ENCODE peak calls at places on chromosomes 6 and 20, in nine cellular contexts. W is astrocyte, G is heart right ventricle, C is heart left ventricle, J is IMR-90, B is left ventricle myocardium inferior, Y is hepatocyte, K is upper lobe of right lung, A is testis. R is an unnamed sample. For H3K4me1, the result is how much of the 10 kb centered on the place peaks cover.

GRCh38 chr6:26452631-26453030 is 5.1 kb upstream of the BTN2A1 start:
- DNase-seq in W (no peak), G (no peak), C (no peak), J (no peak), B (no peak), Y (no peak), K (no peak), A (no peak), R (no peak)

GRCh38 chr6:132919476-132919875 is 105.1 kb downstream of the RPS12 start:
- DNase-seq in W (peak), G (peak), C (peak), J (peak), B (peak), Y (peak), K (peak), A (peak), R (peak)

GRCh38 chr20:17898548-17898994 is 70.0 kb downstream of the SNX5 start:
- DNase-seq in W (peak), G (peak), C (peak), J (peak), B (peak), Y (peak), K (peak), A (peak), R (no peak)

GRCh38 chr20:40192083-40192482 is 497.0 kb downstream of the MAFB start:
- DNase-seq in W (no peak), G (no peak), C (no peak), J (no peak), B (no peak), Y (no peak), K (no peak), A (no peak), R (no peak)

GRCh38 chr20:14406495-14406894 is 69.1 kb upstream of the FLRT3 start:
- DNase-seq in W (peak), G (no peak), C (no peak), J (peak), B (no peak), Y (no peak), K (no peak), A (no peak), R (no peak)

GRCh38 chr6:35376282-35376681 is 33.9 kb downstream of the PPARD start:
- DNase-seq in W (no peak), G (no peak), C (no peak), J (no peak), B (no peak), Y (no peak), K (no peak), A (no peak), R (no peak)

GRCh38 chr20:6055161-6055783 is 1.4 kb upstream of the LRRN4 start:
- DNase-seq in W (no peak), G (no peak), C (no peak), J (no peak), B (no peak), Y (no peak), K (no peak), A (no peak), R (no peak)

GRCh38 chr6:158631678-158632537 is 12.6 kb downstream of the DYNLT1 start:
- DNase-seq in W (peak), G (peak), C (peak), J (peak), B (peak), Y (peak), K (peak), A (peak), R (peak)

GRCh38 chr6:27867051-27867940 is 44.9 kb downstream of the OR2B2 start:
- DNase-seq in W (peak), G (peak), C (peak), J (peak), B (peak), Y (peak), K (peak), A (peak), R (peak)

GRCh38 chr20:3613821-3614440 is 49.3 kb downstream of the GFRA4 start:
- DNase-seq in W (no peak), G (no peak), C (no peak), J (peak), B (no peak), Y (no peak), K (no peak), A (no peak), R (no peak)

GRCh38 chr6:79441222-79441621 is 96.0 kb downstream of the LCA5 start:
- DNase-seq in W (no peak), G (no peak), C (no peak), J (no peak), B (no peak), Y (no peak), K (no peak), A (no peak), R (no peak)

GRCh38 chr20:60034231-60035110 is 76.2 kb downstream of the CDH26 start:
- DNase-seq in W (no peak), G (peak), C (peak), J (no peak), B (peak), Y (no peak), K (no peak), A (no peak), R (no peak)

GRCh38 chr6:402901-403658 is 11.5 kb downstream of the IRF4 start:
- DNase-seq in W (no peak), G (no peak), C (no peak), J (no peak), B (no peak), Y (no peak), K (no peak), A (no peak), R (no peak)

GRCh38 chr6:82525775-82526515 is 162.3 kb downstream of the TPBG start:
- DNase-seq in W (no peak), G (no peak), C (no peak), J (no peak), B (no peak), Y (no peak), K (no peak), A (no peak), R (no peak)

GRCh38 chr6:69005194-69005593 is 370.1 kb downstream of the ADGRB3 start:
- DNase-seq in W (peak), G (no peak), C (no peak), J (no peak), B (no peak), Y (no peak), K (no peak), A (no peak), R (no peak)

GRCh38 chr6:52877168-52877567 is 32.3 kb downstream of the GSTA3 start:
- DNase-seq in W (peak), G (no peak), C (no peak), J (peak), B (no peak), Y (peak), K (no peak), A (no peak), R (no peak)

GRCh38 chr6:118663993-118664985 is 12.9 kb upstream of the CEP85L start:
- DNase-seq in W (no peak), G (no peak), C (no peak), J (no peak), B (no peak), Y (no peak), K (no peak), A (no peak), R (no peak)

GRCh38 chr6:111357680-111358079 is 125.3 kb downstream of the REV3L start:
- DNase-seq in W (peak), G (no peak), C (no peak), J (no peak), B (no peak), Y (peak), K (no peak), A (no peak), R (no peak)

GRCh38 chr20:4512891-4513550 is 208.7 kb upstream of the PRND start:
- DNase-seq in W (peak), G (no peak), C (no peak), J (peak), B (no peak), Y (peak), K (no peak), A (no peak), R (no peak)

GRCh38 chr6:90468080-90468479 is 118.8 kb downstream of the MAP3K7 start:
- DNase-seq in W (peak), G (no peak), C (no peak), J (peak), B (no peak), Y (no peak), K (no peak), A (no peak), R (no peak)

GRCh38 chr6:91449539-91449938 is 862.7 kb upstream of the MAP3K7 start:
- DNase-seq in W (peak), G (no peak), C (no peak), J (peak), B (no peak), Y (no peak), K (no peak), A (no peak), R (no peak)

GRCh38 chr6:36980876-36981619 is 4.9 kb downstream of the MTCH1 start:
- DNase-seq in W (no peak), G (no peak), C (no peak), J (no peak), B (no peak), Y (no peak), K (peak), A (no peak), R (no peak)

GRCh38 chr20:51720854-51721253 is 47.3 kb downstream of the ATP9A start:
- DNase-seq in W (no peak), G (no peak), C (no peak), J (no peak), B (no peak), Y (no peak), K (no peak), A (no peak), R (no peak)

GRCh38 chr20:51769941-51770615 is 1.9 kb upstream of the ATP9A start:
- DNase-seq in W (no peak), G (no peak), C (no peak), J (no peak), B (no peak), Y (no peak), K (no peak), A (no peak), R (no peak)

GRCh38 chr6:160068346-160068745 is 53.3 kb upstream of the SLC22A1 start:
- DNase-seq in W (no peak), G (no peak), C (no peak), J (no peak), B (no peak), Y (no peak), K (no peak), A (no peak), R (no peak)

GRCh38 chr6:157323114-157323923 is at the start of gene TMEM242:
- DNase-seq in W (peak), G (peak), C (peak), J (peak), B (peak), Y (peak), K (peak), A (peak), R (peak)

GRCh38 chr6:45255434-45255833 is 72.7 kb upstream of the RUNX2 start:
- DNase-seq in W (no peak), G (no peak), C (no peak), J (no peak), B (no peak), Y (no peak), K (no peak), A (no peak), R (no peak)

GRCh38 chr20:44117296-44118184 is 69.4 kb downstream of the JPH2 start:
- DNase-seq in W (no peak), G (no peak), C (no peak), J (no peak), B (no peak), Y (no peak), K (no peak), A (no peak), R (no peak)

GRCh38 chr6:89610149-89610642 is 28.4 kb downstream of the LYRM2 start:
- DNase-seq in W (no peak), G (peak), C (peak), J (peak), B (peak), Y (peak), K (peak), A (peak), R (no peak)

GRCh38 chr20:44771172-44771535 is 25.5 kb downstream of the KCNK15 start:
- DNase-seq in W (no peak), G (no peak), C (no peak), J (no peak), B (no peak), Y (no peak), K (no peak), A (no peak), R (no peak)

GRCh38 chr20:43942661-43943285 is 28.1 kb downstream of the TOX2 start:
- DNase-seq in W (peak), G (no peak), C (no peak), J (peak), B (no peak), Y (no peak), K (no peak), A (no peak), R (no peak)

GRCh38 chr6:35318200-35318844 is 20.7 kb downstream of the DEF6 start:
- DNase-seq in W (peak), G (peak), C (peak), J (peak), B (peak), Y (peak), K (peak), A (peak), R (peak)

DNA sequence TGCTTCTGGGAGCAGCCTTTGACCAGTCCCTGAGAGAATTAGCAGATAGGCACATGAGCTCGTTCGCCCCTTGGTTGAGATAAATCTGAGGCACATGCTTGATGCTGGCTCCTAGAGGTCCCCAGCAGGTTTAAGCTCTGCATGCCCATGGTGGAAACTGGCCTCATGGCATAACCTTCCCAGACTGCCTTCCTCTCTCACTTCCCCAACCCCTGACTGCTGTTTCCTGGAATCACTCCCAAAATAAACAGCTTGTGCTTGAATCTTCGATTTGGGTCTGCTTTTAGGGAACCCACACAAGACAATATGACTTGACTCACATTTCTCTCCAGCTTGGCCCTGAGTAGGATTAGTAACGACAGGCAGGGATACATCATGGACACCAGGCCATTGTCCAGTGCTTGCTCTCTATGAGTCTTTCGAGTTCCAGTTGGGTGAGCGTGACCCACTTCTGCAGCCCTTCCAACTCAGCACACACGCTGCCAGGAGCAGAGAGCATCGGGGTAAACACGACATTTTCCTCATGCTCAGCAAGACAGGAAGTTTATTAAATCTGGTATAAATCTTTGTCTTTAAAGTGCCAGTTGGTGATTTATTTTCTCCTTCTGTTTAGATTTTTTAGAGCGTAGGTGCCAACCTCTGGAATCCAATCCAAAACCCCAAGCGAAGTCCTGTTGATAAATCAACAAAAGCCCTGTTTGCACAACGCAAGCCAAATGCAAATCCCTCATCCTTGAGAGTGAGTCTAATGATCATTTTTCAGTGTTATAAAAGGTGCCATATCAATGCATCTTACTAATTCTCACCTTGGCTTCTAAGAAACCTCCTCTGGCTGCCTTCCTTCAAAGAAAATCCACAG is 135.0 kb downstream of the FOXA2 start:
- DNase-seq in W (no peak), G (no peak), C (no peak), J (no peak), B (no peak), Y (no peak), K (no peak), A (no peak), R (no peak)
- H3K27ac ChIP-seq in W (no peak), G (no peak), C (no peak), J (no peak), B (no peak), Y (no peak), K (peak), A (no peak), R (no peak)

GRCh38 chr6:134676307-134677281 is 273.3 kb downstream of the ALDH8A1 start:
- DNase-seq in W (peak), G (no peak), C (no peak), J (peak), B (no peak), Y (peak), K (no peak), A (no peak), R (peak)
- TF ChIP-seq CTCF in W (peak), G (no peak), C (no peak), J (no peak), B (no peak), Y (no peak), K (no peak), A (no peak), R (peak)

GRCh38 chr6:106107043-106107613 is 21.0 kb downstream of the PRDM1 start:
- DNase-seq in W (no peak), G (no peak), C (no peak), J (no peak), B (no peak), Y (no peak), K (no peak), A (no peak), R (no peak)

GRCh38 chr6:106106276-106107042 is 20.3 kb downstream of the PRDM1 start:
- DNase-seq in W (no peak), G (no peak), C (no peak), J (no peak), B (no peak), Y (no peak), K (no peak), A (no peak), R (no peak)

GRCh38 chr6:106104941-106105340 is 18.8 kb downstream of the PRDM1 start:
- DNase-seq in W (no peak), G (no peak), C (no peak), J (no peak), B (no peak), Y (no peak), K (no peak), A (no peak), R (no peak)

GRCh38 chr6:106104476-106104875 is 18.3 kb downstream of the PRDM1 start:
- DNase-seq in W (no peak), G (no peak), C (no peak), J (no peak), B (no peak), Y (no peak), K (no peak), A (no peak), R (no peak)

GRCh38 chr6:106105493-106105892 is 19.4 kb downstream of the PRDM1 start:
- DNase-seq in W (no peak), G (no peak), C (no peak), J (no peak), B (no peak), Y (no peak), K (no peak), A (no peak), R (peak)
- H3K4me1 ChIP-seq in W (under half), G (under half), C (under half), J (under half), B (under half), Y (under half), K (under half), A (under half), R (under half)

GRCh38 chr20:37915800-37916570 is 13.1 kb downstream of the VSTM2L start:
- DNase-seq in W (no peak), G (no peak), C (no peak), J (no peak), B (peak), Y (no peak), K (no peak), A (peak), R (no peak)

GRCh38 chr20:37914672-37915433 is 11.9 kb downstream of the VSTM2L start:
- DNase-seq in W (no peak), G (no peak), C (no peak), J (no peak), B (no peak), Y (peak), K (peak), A (peak), R (no peak)

GRCh38 chr20:37914367-37914671 is 11.4 kb downstream of the VSTM2L start:
- DNase-seq in W (no peak), G (no peak), C (no peak), J (no peak), B (no peak), Y (no peak), K (no peak), A (no peak), R (no peak)

GRCh38 chr20:37913563-37914366 is 10.8 kb downstream of the VSTM2L start:
- DNase-seq in W (no peak), G (no peak), C (no peak), J (no peak), B (no peak), Y (no peak), K (no peak), A (no peak), R (no peak)

DNA sequence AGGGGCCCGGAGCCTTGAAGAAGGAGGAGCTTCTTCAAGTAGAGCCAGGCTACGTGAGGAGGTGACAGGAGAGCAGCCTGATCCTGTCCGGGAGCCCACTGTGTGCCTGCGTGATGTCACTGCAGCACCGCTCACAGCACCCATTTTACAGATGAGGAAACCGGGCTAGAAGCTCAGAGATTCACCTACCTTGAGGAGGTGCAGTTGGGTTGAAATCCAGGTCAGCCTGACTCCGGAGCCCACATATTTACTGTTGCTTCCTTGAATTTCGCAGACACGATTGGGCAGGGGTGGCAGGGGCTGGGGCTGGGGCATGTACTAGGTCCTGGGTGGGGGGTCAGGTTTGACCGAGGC is 12.5 kb downstream of the VSTM2L start:
- DNase-seq in W (no peak), G (no peak), C (no peak), J (no peak), B (no peak), Y (no peak), K (no peak), A (no peak), R (no peak)
- H3K27ac ChIP-seq in W (no peak), G (no peak), C (no peak), J (no peak), B (no peak), Y (no peak), K (peak), A (peak), R (no peak)

GRCh38 chr6:55545791-55546190 is 33.2 kb downstream of the HMGCLL1 start:
- DNase-seq in W (no peak), G (no peak), C (no peak), J (no peak), B (no peak), Y (peak), K (no peak), A (no peak), R (no peak)

GRCh38 chr6:55541024-55541423 is 38.0 kb downstream of the HMGCLL1 start:
- DNase-seq in W (no peak), G (no peak), C (no peak), J (no peak), B (no peak), Y (no peak), K (no peak), A (no peak), R (no peak)

DNA sequence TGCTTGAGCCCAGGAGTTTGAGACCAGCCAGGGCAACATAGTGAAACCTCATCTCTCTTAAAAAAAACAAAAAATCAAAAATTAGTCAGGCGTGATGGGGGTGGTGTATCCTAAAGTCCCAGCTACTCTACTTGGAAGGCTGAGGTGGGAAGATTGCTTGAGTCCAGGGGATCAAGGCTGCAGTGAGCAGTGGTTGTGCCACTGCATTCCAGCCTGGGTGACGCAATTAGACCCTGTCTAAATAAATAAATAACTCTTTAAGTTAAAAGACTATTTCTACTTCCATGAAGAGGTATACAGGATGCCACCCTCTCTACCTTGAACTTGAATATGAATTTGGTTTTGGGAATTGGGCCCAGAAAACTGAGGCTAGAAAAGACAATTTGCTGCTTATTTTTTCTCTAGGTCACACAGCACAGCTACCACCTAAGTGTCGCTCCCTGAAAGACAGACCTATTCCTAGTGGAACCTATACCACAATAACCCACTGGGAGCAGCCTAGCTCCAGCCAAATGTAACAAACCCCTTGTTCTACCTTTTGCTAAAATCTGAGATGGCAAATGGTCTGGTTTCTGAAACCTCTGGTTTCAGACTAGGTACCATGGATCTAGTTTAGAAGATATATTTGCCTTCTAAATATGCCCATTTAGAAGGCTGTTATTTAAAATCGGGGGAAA is 35.2 kb downstream of the HMGCLL1 start:
- DNase-seq in W (no peak), G (no peak), C (no peak), J (no peak), B (no peak), Y (no peak), K (no peak), A (no peak), R (no peak)
- TF ChIP-seq CTCF in W (no peak), G (no peak), C (no peak), J (no peak), B (no peak), Y (no peak), K (no peak), A (no peak), R (no peak)

R was measured in kidney.